ENCODE peak calls at places on chromosomes 1 and 21, in six cellular contexts. P, C, R, S, X and J are unnamed samples.

GRCh38 chr21:33255404-33255803 is 10.8 kb upstream of the IL10RB start:
- DNase-seq in R (no peak), S (no peak), C (no peak), P (no peak), X (no peak), J (no peak)

GRCh38 chr1:45685308-45686080 is 839 bp downstream of the GPBP1L1 start:
- DNase-seq in P (no peak), C (no peak), X (no peak), R (no peak), S (no peak), J (no peak)

GRCh38 chr1:27599605-27600499 is 4.1 kb downstream of the AHDC1 start:
- DNase-seq in S (no peak), P (no peak), R (no peak), C (no peak), X (no peak), J (peak)

GRCh38 chr21:39445339-39446269 is at the start of gene LCA5L:
- DNase-seq in S (peak), C (peak), X (peak), R (peak), P (peak), J (peak)

GRCh38 chr21:26801524-26801923 is 43.7 kb downstream of the ADAMTS1 start:
- DNase-seq in R (no peak), P (no peak), X (no peak), S (peak), C (no peak), J (no peak)

GRCh38 chr1:200875416-200875815 is 2.6 kb downstream of the GPR25 start:
- DNase-seq in R (no peak), C (no peak), X (no peak), S (no peak), P (no peak), J (no peak)

GRCh38 chr1:160193832-160194736 is 3.7 kb downstream of the CASQ1 start:
- DNase-seq in P (no peak), C (no peak), X (no peak), S (no peak), R (no peak), J (no peak)

GRCh38 chr1:153032073-153032472 is 1.1 kb downstream of the SPRR1B start:
- DNase-seq in R (no peak), P (no peak), X (no peak), C (no peak), S (no peak), J (no peak)

GRCh38 chr1:98046031-98046641 is 125.3 kb upstream of the DPYD start:
- DNase-seq in C (peak), S (peak), X (no peak), P (no peak), R (no peak), J (no peak)

GRCh38 chr1:203126866-203127671 is 457 bp upstream of the ADORA1 start:
- DNase-seq in C (no peak), S (peak), R (no peak), P (no peak), X (no peak), J (no peak)